ENCODE peak calls at places on chromosomes 16 and 17, in five cellular contexts. One of them, this sample, is unnamed.

GRCh38 chr17:63679214-63679613 is 20.7 kb downstream of the LIMD2 start:
- ATAC-seq in right cardiac atrium: no peak
- ATAC-seq in stimulated activated naive CD8-positive, alpha-beta T cell treated with anti-CD3 and anti-CD28 coated beads, Interleukin-15, amount 100 ng/mL, for 72 hours: no peak
- ATAC-seq in T-cell: no peak
- ATAC-seq in left cardiac atrium: no peak
- ATAC-seq in this sample: no peak

GRCh38 chr16:582218-582613 is 7.7 kb upstream of the RAB40C start:
- ATAC-seq in right cardiac atrium: no peak
- ATAC-seq in stimulated activated naive CD8-positive, alpha-beta T cell treated with anti-CD3 and anti-CD28 coated beads, Interleukin-15, amount 100 ng/mL, for 72 hours: no peak
- ATAC-seq in T-cell: no peak
- ATAC-seq in left cardiac atrium: no peak
- ATAC-seq in this sample: no peak

GRCh38 chr16:15644306-15644961 is 1.5 kb upstream of the MARF1 start:
- ATAC-seq in right cardiac atrium: no peak
- ATAC-seq in stimulated activated naive CD8-positive, alpha-beta T cell treated with anti-CD3 and anti-CD28 coated beads, Interleukin-15, amount 100 ng/mL, for 72 hours: no peak
- ATAC-seq in T-cell: no peak
- ATAC-seq in left cardiac atrium: no peak
- ATAC-seq in this sample: no peak

GRCh38 chr17:45110676-45111611 is 21.4 kb downstream of the PLCD3 start:
- ATAC-seq in right cardiac atrium: peak
- ATAC-seq in stimulated activated naive CD8-positive, alpha-beta T cell treated with anti-CD3 and anti-CD28 coated beads, Interleukin-15, amount 100 ng/mL, for 72 hours: no peak
- ATAC-seq in T-cell: no peak
- ATAC-seq in left cardiac atrium: peak
- ATAC-seq in this sample: no peak

GRCh38 chr16:1048442-1049112 is 24.0 kb upstream of the SSTR5 start:
- ATAC-seq in right cardiac atrium: peak
- ATAC-seq in stimulated activated naive CD8-positive, alpha-beta T cell treated with anti-CD3 and anti-CD28 coated beads, Interleukin-15, amount 100 ng/mL, for 72 hours: no peak
- ATAC-seq in T-cell: peak
- ATAC-seq in left cardiac atrium: peak
- ATAC-seq in this sample: no peak

GRCh38 chr17:34614698-34615097 is 35.3 kb downstream of the TMEM132E start:
- ATAC-seq in right cardiac atrium: no peak
- ATAC-seq in stimulated activated naive CD8-positive, alpha-beta T cell treated with anti-CD3 and anti-CD28 coated beads, Interleukin-15, amount 100 ng/mL, for 72 hours: no peak
- ATAC-seq in T-cell: no peak
- ATAC-seq in left cardiac atrium: no peak
- ATAC-seq in this sample: no peak

GRCh38 chr16:30740364-30741251 is 7.6 kb upstream of the PHKG2 start:
- ATAC-seq in right cardiac atrium: peak
- ATAC-seq in stimulated activated naive CD8-positive, alpha-beta T cell treated with anti-CD3 and anti-CD28 coated beads, Interleukin-15, amount 100 ng/mL, for 72 hours: peak
- ATAC-seq in T-cell: no peak
- ATAC-seq in left cardiac atrium: peak
- ATAC-seq in this sample: no peak

GRCh38 chr17:65678534-65678933 is 117.1 kb upstream of the AXIN2 start:
- ATAC-seq in right cardiac atrium: no peak
- ATAC-seq in stimulated activated naive CD8-positive, alpha-beta T cell treated with anti-CD3 and anti-CD28 coated beads, Interleukin-15, amount 100 ng/mL, for 72 hours: no peak
- ATAC-seq in T-cell: no peak
- ATAC-seq in left cardiac atrium: no peak
- ATAC-seq in this sample: no peak

GRCh38 chr17:49739662-49740271 is 24.2 kb downstream of the FAM117A start:
- ATAC-seq in right cardiac atrium: peak
- ATAC-seq in stimulated activated naive CD8-positive, alpha-beta T cell treated with anti-CD3 and anti-CD28 coated beads, Interleukin-15, amount 100 ng/mL, for 72 hours: peak
- ATAC-seq in T-cell: peak
- ATAC-seq in left cardiac atrium: peak
- ATAC-seq in this sample: peak

GRCh38 chr16:3467920-3468319 is 24.4 kb downstream of the NAA60 start:
- ATAC-seq in right cardiac atrium: no peak
- ATAC-seq in stimulated activated naive CD8-positive, alpha-beta T cell treated with anti-CD3 and anti-CD28 coated beads, Interleukin-15, amount 100 ng/mL, for 72 hours: peak
- ATAC-seq in T-cell: no peak
- ATAC-seq in left cardiac atrium: no peak
- ATAC-seq in this sample: no peak

GRCh38 chr17:72063262-72063661 is 57.6 kb upstream of the SOX9 start:
- ATAC-seq in right cardiac atrium: no peak
- ATAC-seq in stimulated activated naive CD8-positive, alpha-beta T cell treated with anti-CD3 and anti-CD28 coated beads, Interleukin-15, amount 100 ng/mL, for 72 hours: no peak
- ATAC-seq in T-cell: no peak
- ATAC-seq in left cardiac atrium: no peak
- ATAC-seq in this sample: no peak

GRCh38 chr17:67161573-67161972 is 83.4 kb downstream of the HELZ start:
- ATAC-seq in right cardiac atrium: no peak
- ATAC-seq in stimulated activated naive CD8-positive, alpha-beta T cell treated with anti-CD3 and anti-CD28 coated beads, Interleukin-15, amount 100 ng/mL, for 72 hours: no peak
- ATAC-seq in T-cell: no peak
- ATAC-seq in left cardiac atrium: no peak
- ATAC-seq in this sample: no peak

GRCh38 chr17:59406808-59407381 is 75.4 kb downstream of the YPEL2 start:
- ATAC-seq in right cardiac atrium: peak
- ATAC-seq in stimulated activated naive CD8-positive, alpha-beta T cell treated with anti-CD3 and anti-CD28 coated beads, Interleukin-15, amount 100 ng/mL, for 72 hours: no peak
- ATAC-seq in T-cell: no peak
- ATAC-seq in left cardiac atrium: peak
- ATAC-seq in this sample: no peak

GRCh38 chr17:82154881-82155331 is 56.9 kb upstream of the FASN start:
- ATAC-seq in right cardiac atrium: no peak
- ATAC-seq in stimulated activated naive CD8-positive, alpha-beta T cell treated with anti-CD3 and anti-CD28 coated beads, Interleukin-15, amount 100 ng/mL, for 72 hours: no peak
- ATAC-seq in T-cell: no peak
- ATAC-seq in left cardiac atrium: no peak
- ATAC-seq in this sample: no peak

GRCh38 chr17:2485970-2486369 is 25.7 kb downstream of the METTL16 start:
- ATAC-seq in right cardiac atrium: no peak
- ATAC-seq in stimulated activated naive CD8-positive, alpha-beta T cell treated with anti-CD3 and anti-CD28 coated beads, Interleukin-15, amount 100 ng/mL, for 72 hours: no peak
- ATAC-seq in T-cell: no peak
- ATAC-seq in left cardiac atrium: no peak
- ATAC-seq in this sample: no peak

GRCh38 chr17:54967621-54968258 is 714 bp downstream of the COX11 start:
- ATAC-seq in right cardiac atrium: no peak
- ATAC-seq in stimulated activated naive CD8-positive, alpha-beta T cell treated with anti-CD3 and anti-CD28 coated beads, Interleukin-15, amount 100 ng/mL, for 72 hours: peak
- ATAC-seq in T-cell: peak
- ATAC-seq in left cardiac atrium: peak
- ATAC-seq in this sample: peak

GRCh38 chr16:69223882-69224281 is 36.9 kb downstream of the SNTB2 start:
- ATAC-seq in right cardiac atrium: no peak
- ATAC-seq in stimulated activated naive CD8-positive, alpha-beta T cell treated with anti-CD3 and anti-CD28 coated beads, Interleukin-15, amount 100 ng/mL, for 72 hours: no peak
- ATAC-seq in T-cell: no peak
- ATAC-seq in left cardiac atrium: no peak
- ATAC-seq in this sample: no peak

GRCh38 chr17:83050651-83051422 is 28.6 kb upstream of the METRNL start:
- ATAC-seq in right cardiac atrium: no peak
- ATAC-seq in stimulated activated naive CD8-positive, alpha-beta T cell treated with anti-CD3 and anti-CD28 coated beads, Interleukin-15, amount 100 ng/mL, for 72 hours: no peak
- ATAC-seq in T-cell: no peak
- ATAC-seq in left cardiac atrium: no peak
- ATAC-seq in this sample: peak

GRCh38 chr17:80437532-80437931 is 22.6 kb downstream of the ENDOV start:
- ATAC-seq in right cardiac atrium: no peak
- ATAC-seq in stimulated activated naive CD8-positive, alpha-beta T cell treated with anti-CD3 and anti-CD28 coated beads, Interleukin-15, amount 100 ng/mL, for 72 hours: no peak
- ATAC-seq in T-cell: no peak
- ATAC-seq in left cardiac atrium: no peak
- ATAC-seq in this sample: no peak

GRCh38 chr17:33639103-33639991 is 346.3 kb upstream of the ASIC2 start:
- ATAC-seq in right cardiac atrium: no peak
- ATAC-seq in stimulated activated naive CD8-positive, alpha-beta T cell treated with anti-CD3 and anti-CD28 coated beads, Interleukin-15, amount 100 ng/mL, for 72 hours: no peak
- ATAC-seq in T-cell: no peak
- ATAC-seq in left cardiac atrium: no peak
- ATAC-seq in this sample: no peak

GRCh38 chr16:56669005-56669839 is at the start of gene MT1H:
- ATAC-seq in right cardiac atrium: peak
- ATAC-seq in stimulated activated naive CD8-positive, alpha-beta T cell treated with anti-CD3 and anti-CD28 coated beads, Interleukin-15, amount 100 ng/mL, for 72 hours: peak
- ATAC-seq in T-cell: peak
- ATAC-seq in left cardiac atrium: peak
- ATAC-seq in this sample: peak

GRCh38 chr17:49494937-49495841 is at the start of gene NGFR:
- ATAC-seq in right cardiac atrium: peak
- ATAC-seq in stimulated activated naive CD8-positive, alpha-beta T cell treated with anti-CD3 and anti-CD28 coated beads, Interleukin-15, amount 100 ng/mL, for 72 hours: peak
- ATAC-seq in T-cell: peak
- ATAC-seq in left cardiac atrium: peak
- ATAC-seq in this sample: peak

GRCh38 chr17:56697190-56697589 is 103.7 kb downstream of the NOG start:
- ATAC-seq in right cardiac atrium: peak
- ATAC-seq in stimulated activated naive CD8-positive, alpha-beta T cell treated with anti-CD3 and anti-CD28 coated beads, Interleukin-15, amount 100 ng/mL, for 72 hours: no peak
- ATAC-seq in T-cell: no peak
- ATAC-seq in left cardiac atrium: peak
- ATAC-seq in this sample: no peak

GRCh38 chr17:42766124-42766523 is 5.1 kb downstream of the RAMP2 start:
- ATAC-seq in right cardiac atrium: no peak
- ATAC-seq in stimulated activated naive CD8-positive, alpha-beta T cell treated with anti-CD3 and anti-CD28 coated beads, Interleukin-15, amount 100 ng/mL, for 72 hours: no peak
- ATAC-seq in T-cell: no peak
- ATAC-seq in left cardiac atrium: no peak
- ATAC-seq in this sample: no peak

GRCh38 chr17:81070541-81071246 is 35.7 kb downstream of the BAIAP2 start:
- ATAC-seq in right cardiac atrium: no peak
- ATAC-seq in stimulated activated naive CD8-positive, alpha-beta T cell treated with anti-CD3 and anti-CD28 coated beads, Interleukin-15, amount 100 ng/mL, for 72 hours: no peak
- ATAC-seq in T-cell: no peak
- ATAC-seq in left cardiac atrium: no peak
- ATAC-seq in this sample: no peak

GRCh38 chr17:39951924-39952664 is 10.7 kb upstream of the GSDMA start:
- ATAC-seq in right cardiac atrium: no peak
- ATAC-seq in stimulated activated naive CD8-positive, alpha-beta T cell treated with anti-CD3 and anti-CD28 coated beads, Interleukin-15, amount 100 ng/mL, for 72 hours: peak
- ATAC-seq in T-cell: no peak
- ATAC-seq in left cardiac atrium: no peak
- ATAC-seq in this sample: peak

GRCh38 chr16:16021988-16022682 is 72.7 kb downstream of the ABCC1 start:
- ATAC-seq in right cardiac atrium: peak
- ATAC-seq in stimulated activated naive CD8-positive, alpha-beta T cell treated with anti-CD3 and anti-CD28 coated beads, Interleukin-15, amount 100 ng/mL, for 72 hours: no peak
- ATAC-seq in T-cell: no peak
- ATAC-seq in left cardiac atrium: peak
- ATAC-seq in this sample: no peak

GRCh38 chr17:2369551-2370210 is 31.2 kb downstream of the MNT start:
- ATAC-seq in right cardiac atrium: peak
- ATAC-seq in stimulated activated naive CD8-positive, alpha-beta T cell treated with anti-CD3 and anti-CD28 coated beads, Interleukin-15, amount 100 ng/mL, for 72 hours: no peak
- ATAC-seq in T-cell: no peak
- ATAC-seq in left cardiac atrium: peak
- ATAC-seq in this sample: no peak

GRCh38 chr16:57204675-57205074 is 18.5 kb downstream of the RSPRY1 start:
- ATAC-seq in right cardiac atrium: no peak
- ATAC-seq in stimulated activated naive CD8-positive, alpha-beta T cell treated with anti-CD3 and anti-CD28 coated beads, Interleukin-15, amount 100 ng/mL, for 72 hours: no peak
- ATAC-seq in T-cell: no peak
- ATAC-seq in left cardiac atrium: no peak
- ATAC-seq in this sample: no peak